ENCODE peak calls at places on chromosomes 2 and 18, in seven cellular contexts. N is NCI-H510A; V is stimulated activated CD4-positive, alpha-beta T cell treated with anti-CD3 and anti-CD28 coated beads, TNF-alpha, amount 100 ng/mL, for 24 hours; P is NCI-H1092; G is stimulated activated CD8-positive, alpha-beta memory T cell treated with anti-CD3 and anti-CD28 coated beads, Interleukin-15, amount 100 ng/mL, for 4 hours; B is activated effector memory CD4-positive, alpha-beta T cell treated with anti-CD3 and anti-CD28 coated beads, Interleukin-2, amount 50 U/mL, for 16 hours; J is NAMALWA. Q is an unnamed sample.

GRCh38 chr18:41745166-41746049 is 209.6 kb upstream of the PIK3C3 start:
- DNase-seq in N (peak; percentile 52), V (peak; percentile 2), G (no peak), B (no peak), J (peak; percentile 46), P (peak; percentile 77), Q (peak; percentile 56)

GRCh38 chr2:88735853-88736252 is 44.4 kb downstream of the RPIA start:
- DNase-seq in B (peak; percentile 66), G (peak; percentile 27), N (no peak), J (no peak), V (peak; percentile 24), P (no peak), Q (no peak)

GRCh38 chr18:59561596-59561995 is 135.6 kb downstream of the CCBE1 start:
- DNase-seq in B (no peak), G (no peak), J (no peak), V (no peak), N (no peak), P (no peak), Q (no peak)

GRCh38 chr2:203673933-203674332 is 32.5 kb upstream of the CD28 start:
- DNase-seq in P (no peak), G (no peak), J (peak; percentile 85), B (no peak), V (peak; percentile 17), N (no peak), Q (no peak)

GRCh38 chr18:36441426-36441870 is 143.9 kb downstream of the FHOD3 start:
- DNase-seq in N (no peak), V (no peak), P (no peak), J (no peak), B (no peak), G (no peak), Q (peak; percentile 36)

GRCh38 chr2:37819228-37819627 is 105.9 kb upstream of the RMDN2 start:
- DNase-seq in B (no peak), G (no peak), V (no peak), P (no peak), N (no peak), J (no peak), Q (no peak)

GRCh38 chr2:157792345-157793052 is 83.6 kb downstream of the ACVR1 start:
- DNase-seq in V (no peak), G (no peak), J (no peak), P (no peak), B (no peak), N (no peak), Q (no peak)

GRCh38 chr18:46042571-46043123 is 29.4 kb downstream of the PSTPIP2 start:
- DNase-seq in N (no peak), G (no peak), P (no peak), J (no peak), V (peak; percentile 17), B (no peak), Q (no peak)

GRCh38 chr2:170929686-170930050 is 615 bp downstream of the GORASP2 start:
- DNase-seq in G (no peak), B (peak; percentile 83), N (peak; percentile 76), P (peak; percentile 15), J (peak; percentile 69), V (peak; percentile 40), Q (no peak)

GRCh38 chr2:201532686-201533304 is 81.3 kb downstream of the STRADB start:
- DNase-seq in J (no peak), B (no peak), G (no peak), V (peak; percentile 2), N (no peak), P (no peak), Q (no peak)

GRCh38 chr2:197308635-197309368 is 1.8 kb downstream of the ANKRD44 start:
- DNase-seq in V (no peak), P (no peak), B (peak; percentile 60), N (no peak), J (peak; percentile 51), G (no peak), Q (no peak)